ENCODE peak calls at places on chromosomes 3 and 15, in eight cellular contexts. O is DND-41, U is OCI-LY7, K is endothelial cell of umbilical vein, R is fibroblast of mammary gland, B is stomach, G is aorta, D is Karpas-422. M is an unnamed sample.

GRCh38 chr15:70892912-70893560 is 410 bp downstream of the LRRC49 start:
- DNase-seq in O (no peak), U (no peak), K (peak), R (peak), B (no peak), G (no peak), D (no peak), M (peak)

GRCh38 chr3:99862208-99862607 is 44.5 kb downstream of the CMSS1 start:
- DNase-seq in O (no peak), U (no peak), K (peak), R (peak), B (no peak), G (no peak), D (no peak), M (no peak)

GRCh38 chr3:99542771-99543518 is 95.4 kb upstream of the COL8A1 start:
- DNase-seq in O (no peak), U (no peak), K (peak), R (no peak), B (no peak), G (no peak), D (no peak), M (no peak)

GRCh38 chr3:149233323-149233722 is 11.7 kb upstream of the CP start:
- DNase-seq in O (no peak), U (no peak), K (no peak), R (no peak), B (no peak), G (no peak), D (no peak), M (no peak)

GRCh38 chr3:167184511-167184910 is 195.6 kb downstream of the ZBBX start:
- DNase-seq in O (no peak), U (no peak), K (no peak), R (no peak), B (no peak), G (no peak), D (no peak), M (no peak)

GRCh38 chr3:66270726-66271125 is 49.9 kb downstream of the SLC25A26 start:
- DNase-seq in O (no peak), U (no peak), K (no peak), R (no peak), B (no peak), G (no peak), D (no peak), M (no peak)

GRCh38 chr3:128383316-128384235 is 83.1 kb downstream of the DNAJB8 start:
- DNase-seq in O (peak), U (no peak), K (peak), R (peak), B (peak), G (peak), D (peak), M (no peak)

GRCh38 chr15:88880944-88881740 is 14.2 kb downstream of the HAPLN3 start:
- DNase-seq in O (no peak), U (no peak), K (no peak), R (no peak), B (no peak), G (no peak), D (no peak), M (no peak)

GRCh38 chr3:187642861-187643260 is 27.3 kb downstream of the SST start:
- DNase-seq in O (no peak), U (no peak), K (no peak), R (no peak), B (no peak), G (no peak), D (no peak), M (no peak)

GRCh38 chr3:43865376-43865775 is 174.6 kb downstream of the ABHD5 start:
- DNase-seq in O (no peak), U (no peak), K (no peak), R (no peak), B (no peak), G (no peak), D (no peak), M (no peak)

GRCh38 chr3:133295199-133295901 is 104.5 kb upstream of the BFSP2 start:
- DNase-seq in O (no peak), U (no peak), K (peak), R (peak), B (no peak), G (no peak), D (no peak), M (no peak)

GRCh38 chr3:139238281-139239030 is 105.4 kb upstream of the MRPS22 start:
- DNase-seq in O (no peak), U (no peak), K (no peak), R (no peak), B (no peak), G (no peak), D (no peak), M (no peak)

GRCh38 chr3:28840976-28841376 is 439.9 kb upstream of the RBMS3 start:
- DNase-seq in O (no peak), U (no peak), K (no peak), R (no peak), B (no peak), G (no peak), D (no peak), M (no peak)

GRCh38 chr3:73098873-73099272 is 37.4 kb downstream of the EBLN2 start:
- DNase-seq in O (no peak), U (no peak), K (no peak), R (no peak), B (no peak), G (no peak), D (no peak), M (no peak)

GRCh38 chr3:113035387-113035982 is 44.7 kb downstream of the GTPBP8 start:
- DNase-seq in O (peak), U (peak), K (peak), R (peak), B (peak), G (no peak), D (peak), M (no peak)

GRCh38 chr3:50211930-50212329 is 6.9 kb downstream of the SLC38A3 start:
- DNase-seq in O (no peak), U (no peak), K (no peak), R (peak), B (no peak), G (no peak), D (no peak), M (no peak)

GRCh38 chr3:187473778-187474406 is 105.7 kb downstream of the RTP4 start:
- DNase-seq in O (no peak), U (peak), K (no peak), R (peak), B (no peak), G (no peak), D (peak), M (no peak)

GRCh38 chr3:14775011-14775410 is 43.8 kb upstream of the FGD5 start:
- DNase-seq in O (no peak), U (no peak), K (no peak), R (no peak), B (peak), G (no peak), D (no peak), M (no peak)

GRCh38 chr3:138835177-138835757 is 539 bp upstream of the PIK3CB start:
- DNase-seq in O (no peak), U (peak), K (no peak), R (no peak), B (no peak), G (no peak), D (no peak), M (no peak)

GRCh38 chr15:43769584-43770228 is 7.1 kb downstream of the ELL3 start:
- DNase-seq in O (peak), U (peak), K (peak), R (peak), B (peak), G (peak), D (peak), M (peak)

GRCh38 chr3:59426851-59427565 is 377.2 kb upstream of the CFAP20DC start:
- DNase-seq in O (no peak), U (no peak), K (no peak), R (peak), B (no peak), G (no peak), D (no peak), M (no peak)

GRCh38 chr3:156341831-156342416 is 213.0 kb downstream of the SSR3 start:
- DNase-seq in O (no peak), U (peak), K (no peak), R (no peak), B (no peak), G (no peak), D (peak), M (no peak)

GRCh38 chr15:64651573-64652260 is 123.7 kb downstream of the RBPMS2 start:
- DNase-seq in O (no peak), U (peak), K (no peak), R (no peak), B (no peak), G (no peak), D (peak), M (no peak)

GRCh38 chr3:28726840-28727239 is 378.2 kb upstream of the AZI2 start:
- DNase-seq in O (peak), U (peak), K (peak), R (peak), B (peak), G (peak), D (peak), M (no peak)

GRCh38 chr3:32176989-32177701 is 61.3 kb upstream of the CMTM8 start:
- DNase-seq in O (peak), U (peak), K (peak), R (peak), B (peak), G (no peak), D (peak), M (no peak)

GRCh38 chr3:168511428-168512014 is 415.8 kb upstream of the GOLIM4 start:
- DNase-seq in O (no peak), U (peak), K (peak), R (peak), B (no peak), G (no peak), D (peak), M (no peak)

GRCh38 chr15:88120021-88120420 is 136.5 kb downstream of the NTRK3 start:
- DNase-seq in O (no peak), U (no peak), K (no peak), R (no peak), B (no peak), G (no peak), D (no peak), M (no peak)

GRCh38 chr3:39285333-39285732 is 5.5 kb upstream of the CX3CR1 start:
- DNase-seq in O (no peak), U (no peak), K (no peak), R (no peak), B (no peak), G (no peak), D (peak), M (no peak)

DNA sequence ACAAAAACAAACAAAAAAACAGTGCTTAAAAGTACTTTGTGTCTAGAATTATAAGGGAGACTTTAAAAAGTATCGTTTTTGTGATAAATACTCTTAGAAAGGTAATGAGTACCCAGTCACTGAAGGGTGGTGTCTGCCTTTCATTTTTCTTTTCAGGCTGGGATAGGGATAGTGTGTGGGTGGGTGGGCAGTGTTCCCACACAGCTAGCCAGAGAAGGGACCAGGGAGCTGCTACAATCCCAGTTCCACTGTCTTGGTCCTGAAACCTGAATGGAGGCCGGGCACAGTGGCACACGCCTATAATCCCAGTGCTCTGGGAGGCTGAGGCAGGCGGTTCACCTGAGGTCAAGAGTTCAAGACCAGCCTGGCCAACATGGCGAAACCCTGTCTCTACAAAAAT is 2.1 kb downstream of the GK5 start:
- DNase-seq in O (no peak), U (no peak), K (no peak), R (no peak), B (no peak), G (no peak), D (no peak), M (no peak)
- H3K4me3 ChIP-seq in O (no peak), U (no peak), K (no peak), R (no peak), B (no peak), G (no peak), D (no peak), M (no peak)

DNA sequence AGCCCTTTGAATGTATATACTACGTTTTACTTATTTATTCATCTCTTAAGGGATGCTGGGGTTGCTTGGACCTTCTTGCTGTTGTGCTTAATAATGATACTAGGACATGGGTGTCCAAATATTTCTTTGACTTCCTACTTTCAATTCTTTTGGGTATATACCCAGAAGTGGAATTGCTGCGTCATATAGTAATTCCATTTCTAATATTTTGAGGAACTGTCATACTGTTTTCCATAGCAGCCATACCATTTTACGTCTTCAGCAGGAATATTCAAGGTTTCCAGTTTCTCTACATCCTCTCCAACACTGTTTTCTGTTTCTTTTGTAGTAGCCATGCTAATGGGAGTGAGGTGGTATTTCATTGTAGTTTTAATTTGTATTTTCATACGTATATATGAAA is 21.1 kb downstream of the KAT2B start:
- DNase-seq in O (no peak), U (no peak), K (no peak), R (no peak), B (no peak), G (no peak), D (no peak), M (no peak)
- H3K4me3 ChIP-seq in O (no peak), U (no peak), K (no peak), R (no peak), B (no peak), G (no peak), D (no peak), M (no peak)

GRCh38 chr3:189947068-189947467 is 173.6 kb downstream of the P3H2 start:
- DNase-seq in O (no peak), U (no peak), K (no peak), R (no peak), B (no peak), G (no peak), D (no peak), M (no peak)

GRCh38 chr3:189942948-189943347 is 177.7 kb downstream of the P3H2 start:
- DNase-seq in O (no peak), U (no peak), K (no peak), R (no peak), B (no peak), G (no peak), D (no peak), M (no peak)

GRCh38 chr3:189941679-189942078 is 179.0 kb downstream of the P3H2 start:
- DNase-seq in O (no peak), U (no peak), K (peak), R (peak), B (peak), G (no peak), D (no peak), M (no peak)

GRCh38 chr3:189945935-189946709 is 174.6 kb downstream of the P3H2 start:
- DNase-seq in O (no peak), U (no peak), K (no peak), R (no peak), B (no peak), G (no peak), D (no peak), M (no peak)

GRCh38 chr3:189944285-189945145 is 176.2 kb downstream of the P3H2 start:
- DNase-seq in O (no peak), U (no peak), K (no peak), R (no peak), B (peak), G (no peak), D (no peak), M (no peak)
- H3K4me3 ChIP-seq in O (no peak), U (no peak), K (no peak), R (no peak), B (no peak), G (no peak), D (no peak), M (no peak)

GRCh38 chr15:40584191-40584590 is 9.9 kb upstream of the KNL1 start:
- DNase-seq in O (no peak), U (no peak), K (no peak), R (no peak), B (no peak), G (no peak), D (no peak), M (no peak)
- H3K4me3 ChIP-seq in O (no peak), U (no peak), K (no peak), R (no peak), B (no peak), G (no peak), D (no peak), M (no peak)